ENCODE peak calls at places on chromosomes 7 and 10, in eight cellular contexts. Z, X, S, F, E, Y, Q and O are unnamed samples.

GRCh38 chr10:122510736-122511135 is 49.4 kb downstream of the HTRA1 start:
- DNase-seq in Z (no peak), X (no peak), S (no peak), F (no peak), E (no peak), Y (no peak), Q (no peak), O (no peak)

GRCh38 chr7:94393251-94393758 is 1.4 kb upstream of the COL1A2 start:
- DNase-seq in Z (no peak), X (no peak), S (no peak), F (peak), E (no peak), Y (no peak), Q (peak), O (no peak)

GRCh38 chr10:15843705-15844104 is 16.6 kb downstream of the MINDY3 start:
- DNase-seq in Z (no peak), X (no peak), S (no peak), F (no peak), E (no peak), Y (no peak), Q (no peak), O (no peak)

GRCh38 chr10:22666287-22667092 is 47.9 kb downstream of the PIP4K2A start:
- DNase-seq in Z (peak), X (no peak), S (no peak), F (peak), E (no peak), Y (peak), Q (no peak), O (no peak)

GRCh38 chr10:4839353-4839752 is 13.3 kb downstream of the AKR1E2 start:
- DNase-seq in Z (no peak), X (no peak), S (no peak), F (no peak), E (no peak), Y (no peak), Q (no peak), O (no peak)

GRCh38 chr10:35007858-35008301 is 82.3 kb downstream of the CUL2 start:
- DNase-seq in Z (no peak), X (no peak), S (no peak), F (no peak), E (peak), Y (no peak), Q (peak), O (no peak)

GRCh38 chr10:124007102-124007772 is 86.2 kb downstream of the CHST15 start:
- DNase-seq in Z (no peak), X (no peak), S (no peak), F (no peak), E (no peak), Y (no peak), Q (no peak), O (peak)

GRCh38 chr7:116188-116981 is 76.0 kb upstream of the FAM20C start:
- DNase-seq in Z (no peak), X (no peak), S (no peak), F (no peak), E (no peak), Y (no peak), Q (no peak), O (no peak)

GRCh38 chr10:24579911-24580310 is 143.8 kb downstream of the ARHGAP21 start:
- DNase-seq in Z (no peak), X (no peak), S (no peak), F (no peak), E (no peak), Y (no peak), Q (no peak), O (no peak)

GRCh38 chr7:47940482-47941001 is 7.7 kb downstream of the PKD1L1 start:
- DNase-seq in Z (no peak), X (no peak), S (no peak), F (peak), E (no peak), Y (no peak), Q (no peak), O (no peak)

GRCh38 chr10:29064665-29065064 is 224.2 kb upstream of the LYZL1 start:
- DNase-seq in Z (no peak), X (no peak), S (no peak), F (no peak), E (no peak), Y (no peak), Q (no peak), O (no peak)

GRCh38 chr7:17521437-17521836 is 223.0 kb downstream of the AHR start:
- DNase-seq in Z (no peak), X (no peak), S (no peak), F (no peak), E (no peak), Y (no peak), Q (no peak), O (no peak)

GRCh38 chr7:149373089-149373488 is 87.8 kb downstream of the ZNF777 start:
- DNase-seq in Z (no peak), X (no peak), S (no peak), F (no peak), E (no peak), Y (no peak), Q (no peak), O (no peak)

GRCh38 chr10:122121059-122121458 is 132.1 kb downstream of the TACC2 start:
- DNase-seq in Z (no peak), X (no peak), S (no peak), F (peak), E (no peak), Y (no peak), Q (no peak), O (no peak)

GRCh38 chr10:22623624-22624263 is 90.6 kb downstream of the PIP4K2A start:
- DNase-seq in Z (no peak), X (no peak), S (no peak), F (no peak), E (no peak), Y (peak), Q (no peak), O (no peak)

GRCh38 chr10:113041841-113042745 is 92.0 kb downstream of the TCF7L2 start:
- DNase-seq in Z (no peak), X (no peak), S (no peak), F (no peak), E (no peak), Y (no peak), Q (peak), O (no peak)

GRCh38 chr10:71985542-71986250 is 21.5 kb downstream of the CHST3 start:
- DNase-seq in Z (no peak), X (no peak), S (no peak), F (no peak), E (no peak), Y (no peak), Q (no peak), O (no peak)

GRCh38 chr10:53864850-53865249 is 936.2 kb downstream of the PCDH15 start:
- DNase-seq in Z (no peak), X (no peak), S (no peak), F (peak), E (no peak), Y (no peak), Q (no peak), O (no peak)

GRCh38 chr7:7569615-7570014 is 2.9 kb downstream of the MIOS start:
- DNase-seq in Z (no peak), X (no peak), S (no peak), F (no peak), E (no peak), Y (no peak), Q (no peak), O (no peak)

GRCh38 chr10:72170263-72170662 is 45.5 kb upstream of the ANAPC16 start:
- DNase-seq in Z (no peak), X (no peak), S (no peak), F (peak), E (no peak), Y (no peak), Q (no peak), O (no peak)

GRCh38 chr7:114426824-114427223 is 12.2 kb downstream of the FOXP2 start:
- DNase-seq in Z (no peak), X (no peak), S (no peak), F (peak), E (no peak), Y (no peak), Q (no peak), O (no peak)

GRCh38 chr10:1507436-1507835 is 229.9 kb downstream of the ADARB2 start:
- DNase-seq in Z (no peak), X (no peak), S (no peak), F (no peak), E (no peak), Y (no peak), Q (no peak), O (no peak)

GRCh38 chr10:103752680-103753248 is 102.6 kb downstream of the SH3PXD2A start:
- DNase-seq in Z (no peak), X (no peak), S (no peak), F (peak), E (no peak), Y (peak), Q (no peak), O (peak)

GRCh38 chr7:12162420-12163113 is 48.5 kb upstream of the TMEM106B start:
- DNase-seq in Z (no peak), X (no peak), S (no peak), F (no peak), E (no peak), Y (no peak), Q (no peak), O (no peak)

GRCh38 chr10:128739937-128740336 is 613.7 kb upstream of the MKI67 start:
- DNase-seq in Z (no peak), X (no peak), S (no peak), F (no peak), E (no peak), Y (no peak), Q (peak), O (no peak)

GRCh38 chr7:24573008-24573553 is at the start of gene PALS2:
- DNase-seq in Z (peak), X (peak), S (peak), F (peak), E (peak), Y (peak), Q (peak), O (peak)

GRCh38 chr7:24378871-24379608 is 95.0 kb downstream of the NPY start:
- DNase-seq in Z (no peak), X (no peak), S (no peak), F (no peak), E (no peak), Y (no peak), Q (no peak), O (no peak)

GRCh38 chr10:51667992-51668689 is 31.3 kb downstream of the CSTF2T start:
- DNase-seq in Z (no peak), X (no peak), S (no peak), F (no peak), E (no peak), Y (no peak), Q (no peak), O (no peak)

GRCh38 chr10:6786579-6787031 is 206.5 kb upstream of the PRKCQ start:
- DNase-seq in Z (no peak), X (no peak), S (peak), F (no peak), E (peak), Y (no peak), Q (no peak), O (no peak)

GRCh38 chr10:25467861-25468260 is 293.1 kb downstream of the GPR158 start:
- DNase-seq in Z (no peak), X (no peak), S (no peak), F (no peak), E (no peak), Y (no peak), Q (no peak), O (no peak)

GRCh38 chr10:80199828-80200227 is 5.5 kb downstream of the ANXA11 start:
- DNase-seq in Z (no peak), X (no peak), S (no peak), F (peak), E (no peak), Y (no peak), Q (peak), O (no peak)

GRCh38 chr10:70559861-70560260 is 42.7 kb downstream of the PRF1 start:
- DNase-seq in Z (no peak), X (no peak), S (no peak), F (no peak), E (no peak), Y (no peak), Q (peak), O (no peak)

GRCh38 chr10:52485486-52485885 is 171.4 kb downstream of the DKK1 start:
- DNase-seq in Z (no peak), X (no peak), S (no peak), F (no peak), E (no peak), Y (no peak), Q (no peak), O (no peak)